ENCODE peak calls at places on chromosomes 1 and 21, in five cellular contexts. E is stimulated activated effector memory CD8-positive, alpha-beta T cell treated with anti-CD3 and anti-CD28 coated beads, Interleukin-12 subunit alpha, Interleukin-12 subunit beta, amount 100 ng/mL, for 72 hours; C is uterus; S is activated CD4-positive, CD25-positive, alpha-beta regulatory T cell treated with anti-CD3 and anti-CD28 coated beads, Interleukin-2, amount 50 U/mL, for 72 hours; L is left ventricle myocardium inferior. O is an unnamed sample.

GRCh38 chr21:23977971-23978370 is 1629.3 kb downstream of the MRPL39 start:
- DNase-seq in E (no peak), C (no peak), S (no peak), L (no peak), O (no peak)

GRCh38 chr21:45542667-45543370 is 579 bp upstream of the SLC19A1 start:
- DNase-seq in E (peak), C (peak), S (peak), L (peak), O (no peak)

GRCh38 chr1:62528015-62528414 is 69.3 kb upstream of the ANGPTL3 start:
- DNase-seq in E (no peak), C (no peak), S (no peak), L (peak), O (no peak)

GRCh38 chr1:172742599-172743500 is 83.9 kb downstream of the FASLG start:
- DNase-seq in E (no peak), C (no peak), S (no peak), L (no peak), O (peak)

GRCh38 chr1:91166106-91166712 is 144.4 kb upstream of the ZNF644 start:
- DNase-seq in E (no peak), C (peak), S (no peak), L (peak), O (no peak)

GRCh38 chr1:234613128-234613875 is 3.3 kb upstream of the IRF2BP2 start:
- DNase-seq in E (no peak), C (no peak), S (no peak), L (no peak), O (peak)

GRCh38 chr1:192809286-192810252 is 730 bp downstream of the RGS2 start:
- DNase-seq in E (no peak), C (peak), S (no peak), L (peak), O (peak)

GRCh38 chr1:227942021-227942715 is 5.6 kb downstream of the WNT9A start:
- DNase-seq in E (no peak), C (no peak), S (peak), L (no peak), O (no peak)

GRCh38 chr1:112264010-112264409 is 132.0 kb upstream of the CTTNBP2NL start:
- DNase-seq in E (no peak), C (no peak), S (no peak), L (no peak), O (no peak)

GRCh38 chr1:30569384-30569783 is 154.0 kb downstream of the MATN1 start:
- DNase-seq in E (no peak), C (no peak), S (no peak), L (no peak), O (no peak)

GRCh38 chr1:214830956-214831355 is 228.0 kb downstream of the CENPF start:
- DNase-seq in E (no peak), C (no peak), S (no peak), L (no peak), O (no peak)

GRCh38 chr21:41927727-41928409 is 25.9 kb downstream of the C2CD2 start:
- DNase-seq in E (no peak), C (no peak), S (no peak), L (no peak), O (no peak)